ENCODE peak calls at places on chromosomes 7 and 10, in seven cellular contexts. One of them, this sample, is unnamed.

GRCh38 chr7:115038158-115038557 is 116.3 kb downstream of the MDFIC start:
- DNase-seq in Daoy: no peak
- DNase-seq in SJSA1: no peak
- DNase-seq in T-helper 2 cell: no peak
- DNase-seq in D721Med: no peak
- DNase-seq in cardiac fibroblast: no peak
- DNase-seq in activated naive CD4-positive, alpha-beta T cell treated with anti-CD3 and anti-CD28 coated beads for 36 hours: no peak
- DNase-seq in this sample: no peak

GRCh38 chr10:128725531-128725930 is 599.3 kb upstream of the MKI67 start:
- DNase-seq in activated naive CD4-positive, alpha-beta T cell treated with anti-CD3 and anti-CD28 coated beads for 36 hours: no peak
- DNase-seq in D721Med: no peak
- DNase-seq in T-helper 2 cell: no peak
- DNase-seq in SJSA1: no peak
- DNase-seq in cardiac fibroblast: no peak
- DNase-seq in Daoy: no peak
- DNase-seq in this sample: no peak

GRCh38 chr7:29017666-29018065 is 59.5 kb upstream of the TRIL start:
- DNase-seq in Daoy: peak
- DNase-seq in activated naive CD4-positive, alpha-beta T cell treated with anti-CD3 and anti-CD28 coated beads for 36 hours: no peak
- DNase-seq in cardiac fibroblast: peak
- DNase-seq in SJSA1: no peak
- DNase-seq in D721Med: no peak
- DNase-seq in T-helper 2 cell: no peak
- DNase-seq in this sample: peak

GRCh38 chr10:680146-680545 is 9.3 kb downstream of the DIP2C start:
- DNase-seq in Daoy: no peak
- DNase-seq in activated naive CD4-positive, alpha-beta T cell treated with anti-CD3 and anti-CD28 coated beads for 36 hours: no peak
- DNase-seq in cardiac fibroblast: no peak
- DNase-seq in SJSA1: no peak
- DNase-seq in T-helper 2 cell: no peak
- DNase-seq in D721Med: peak
- DNase-seq in this sample: no peak

GRCh38 chr7:69981646-69982045 is 383.4 kb downstream of the AUTS2 start:
- DNase-seq in SJSA1: no peak
- DNase-seq in cardiac fibroblast: no peak
- DNase-seq in Daoy: no peak
- DNase-seq in T-helper 2 cell: no peak
- DNase-seq in activated naive CD4-positive, alpha-beta T cell treated with anti-CD3 and anti-CD28 coated beads for 36 hours: no peak
- DNase-seq in D721Med: no peak
- DNase-seq in this sample: no peak

GRCh38 chr7:38316733-38317360 is 43.4 kb upstream of the TARP start:
- DNase-seq in cardiac fibroblast: no peak
- DNase-seq in T-helper 2 cell: no peak
- DNase-seq in activated naive CD4-positive, alpha-beta T cell treated with anti-CD3 and anti-CD28 coated beads for 36 hours: no peak
- DNase-seq in Daoy: no peak
- DNase-seq in SJSA1: no peak
- DNase-seq in D721Med: no peak
- DNase-seq in this sample: no peak

GRCh38 chr7:138608292-138608691 is 92.9 kb downstream of the SVOPL start:
- DNase-seq in D721Med: no peak
- DNase-seq in cardiac fibroblast: peak
- DNase-seq in activated naive CD4-positive, alpha-beta T cell treated with anti-CD3 and anti-CD28 coated beads for 36 hours: peak
- DNase-seq in Daoy: peak
- DNase-seq in SJSA1: no peak
- DNase-seq in T-helper 2 cell: no peak
- DNase-seq in this sample: no peak

GRCh38 chr10:33553951-33554571 is 219.6 kb upstream of the NRP1 start:
- DNase-seq in Daoy: no peak
- DNase-seq in D721Med: no peak
- DNase-seq in T-helper 2 cell: no peak
- DNase-seq in cardiac fibroblast: no peak
- DNase-seq in activated naive CD4-positive, alpha-beta T cell treated with anti-CD3 and anti-CD28 coated beads for 36 hours: no peak
- DNase-seq in SJSA1: no peak
- DNase-seq in this sample: no peak

GRCh38 chr10:7297094-7297493 is 113.7 kb downstream of the SFMBT2 start:
- DNase-seq in activated naive CD4-positive, alpha-beta T cell treated with anti-CD3 and anti-CD28 coated beads for 36 hours: no peak
- DNase-seq in D721Med: no peak
- DNase-seq in Daoy: no peak
- DNase-seq in T-helper 2 cell: no peak
- DNase-seq in SJSA1: no peak
- DNase-seq in cardiac fibroblast: no peak
- DNase-seq in this sample: no peak

GRCh38 chr7:136183981-136184380 is 206.8 kb upstream of the MTPN start:
- DNase-seq in activated naive CD4-positive, alpha-beta T cell treated with anti-CD3 and anti-CD28 coated beads for 36 hours: no peak
- DNase-seq in D721Med: no peak
- DNase-seq in cardiac fibroblast: no peak
- DNase-seq in SJSA1: no peak
- DNase-seq in T-helper 2 cell: no peak
- DNase-seq in Daoy: no peak
- DNase-seq in this sample: no peak

This sample was measured in NCI-H2171 treated with DMSO at 0.1 percent for 48 hours.